ENCODE peak calls at places on chromosomes 11 and 22, in nine cellular contexts. N is neural crest cell, G is cardiac muscle cell, B is mammary epithelial cell, D is GM06990, F is fibroblast of lung, E is Calu3, Q is choroid plexus epithelial cell, C is astrocyte of the spinal cord. T is an unnamed sample.

GRCh38 chr22:36368359-36368983 is 19.3 kb downstream of the MYH9 start:
- DNase-seq in N (no peak), G (peak; percentile 91), B (peak; percentile 77), D (no peak), F (peak; percentile 92), E (peak; percentile 62), Q (peak; percentile 83), C (peak; percentile 79), T (peak; percentile 42)

GRCh38 chr22:50074056-50074455 is 11.2 kb downstream of the MLC1 start:
- DNase-seq in N (no peak), G (no peak), B (no peak), D (no peak), F (peak; percentile 32), E (no peak), Q (no peak), C (no peak), T (no peak)

GRCh38 chr11:74672956-74673895 is 58.0 kb downstream of the CHRDL2 start:
- DNase-seq in N (no peak), G (peak; percentile 98), B (peak; percentile 88), D (no peak), F (peak; percentile 97), E (peak; percentile 69), Q (peak; percentile 98), C (peak; percentile 98), T (no peak)

GRCh38 chr11:326842-327580 is 6.4 kb upstream of the IFITM3 start:
- DNase-seq in N (no peak), G (peak; percentile 91), B (no peak), D (peak; percentile 87), F (peak; percentile 38), E (no peak), Q (peak; percentile 94), C (peak; percentile 64), T (peak; percentile 56)

GRCh38 chr11:5291207-5291838 is 10.4 kb downstream of the OR51B4 start:
- DNase-seq in N (no peak), G (peak; percentile 55), B (peak; percentile 45), D (no peak), F (peak; percentile 32), E (peak; percentile 5), Q (peak; percentile 83), C (peak; percentile 52), T (no peak)

GRCh38 chr22:35732116-35732515 is 14.4 kb downstream of the APOL5 start:
- DNase-seq in N (no peak), G (no peak), B (no peak), D (no peak), F (no peak), E (no peak), Q (no peak), C (no peak), T (no peak)

GRCh38 chr11:15742626-15743243 is 613.6 kb downstream of the SOX6 start:
- DNase-seq in N (no peak), G (peak; percentile 35), B (peak; percentile 9), D (no peak), F (peak; percentile 52), E (no peak), Q (peak; percentile 20), C (peak; percentile 28), T (no peak)

GRCh38 chr11:2464451-2465165 is 19.8 kb downstream of the KCNQ1 start:
- DNase-seq in N (no peak), G (no peak), B (no peak), D (no peak), F (no peak), E (no peak), Q (no peak), C (no peak), T (no peak)

GRCh38 chr22:38850399-38850798 is 6.6 kb upstream of the NPTXR start:
- DNase-seq in N (no peak), G (no peak), B (no peak), D (no peak), F (no peak), E (no peak), Q (no peak), C (no peak), T (no peak)

GRCh38 chr22:38853149-38853548 is 9.3 kb upstream of the NPTXR start:
- DNase-seq in N (no peak), G (no peak), B (no peak), D (no peak), F (no peak), E (no peak), Q (no peak), C (no peak), T (no peak)

GRCh38 chr22:38852522-38852921 is 8.7 kb upstream of the NPTXR start:
- DNase-seq in N (no peak), G (no peak), B (no peak), D (no peak), F (no peak), E (no peak), Q (no peak), C (no peak), T (no peak)

GRCh38 chr22:38849816-38850215 is 6.0 kb upstream of the NPTXR start:
- DNase-seq in N (no peak), G (no peak), B (no peak), D (no peak), F (no peak), E (no peak), Q (no peak), C (no peak), T (no peak)

DNA sequence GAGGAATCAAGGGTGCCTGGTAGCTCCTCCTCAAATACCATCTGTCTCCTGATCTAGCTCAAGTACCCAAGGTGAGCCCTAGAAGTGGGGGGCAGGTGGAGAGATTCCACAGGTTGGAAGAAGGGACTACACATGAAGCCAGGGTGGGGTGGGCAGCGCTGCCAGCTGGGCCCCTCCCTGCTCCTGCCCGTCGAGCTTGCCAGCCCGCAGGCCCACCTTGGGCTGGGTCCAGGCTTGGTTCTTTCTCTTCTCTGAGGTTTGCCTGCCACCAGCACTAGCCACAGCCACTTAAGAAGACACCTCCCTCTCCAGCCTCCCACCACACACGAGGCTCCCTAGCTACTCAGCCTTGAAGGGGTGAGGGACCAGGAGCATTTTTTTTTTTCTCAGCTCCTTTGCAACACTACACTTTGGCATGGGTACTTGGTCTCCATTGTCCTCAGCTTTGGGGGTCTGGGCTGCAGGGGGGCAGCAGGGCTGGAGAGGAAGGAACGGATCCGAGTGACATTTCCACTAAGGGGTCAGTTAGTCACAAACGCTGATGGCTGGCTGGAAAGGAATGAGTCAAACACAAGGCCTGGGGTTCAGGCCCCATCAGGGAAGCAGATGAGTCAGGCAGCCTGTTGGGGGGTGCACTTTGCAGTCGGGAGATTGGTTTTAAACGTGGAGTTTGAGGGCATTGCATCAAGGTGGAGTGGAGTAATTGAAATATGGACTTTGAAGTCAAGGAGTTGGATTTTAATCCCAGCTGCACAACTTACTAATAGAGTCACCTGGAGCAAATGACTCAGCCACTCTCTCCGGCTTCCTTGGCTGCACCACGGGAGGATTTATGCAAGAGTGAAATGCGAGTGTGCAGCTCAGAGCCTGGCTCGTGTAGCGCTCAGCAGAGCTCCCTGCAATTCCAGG is 7.4 kb upstream of the NPTXR start:
- DNase-seq in N (no peak), G (peak; percentile 56), B (peak; percentile 60), D (no peak), F (peak; percentile 82), E (no peak), Q (peak; percentile 67), C (peak; percentile 60), T (no peak)
- TF ChIP-seq CTCF in N (no peak), G (no peak), B (no peak), D (no peak), F (no peak), E (no peak), Q (no peak), C (no peak), T (no peak)

GRCh38 chr22:28977481-28977971 is 84.1 kb downstream of the C22orf31 start:
- DNase-seq in N (no peak), G (peak; percentile 26), B (peak; percentile 27), D (no peak), F (peak; percentile 55), E (peak; percentile 43), Q (peak; percentile 57), C (peak; percentile 72), T (no peak)
- TF ChIP-seq CTCF in N (no peak), G (no peak), B (no peak), D (no peak), F (no peak), E (no peak), Q (peak; percentile 19), C (no peak), T (no peak)

GRCh38 chr11:121326230-121326629 is 33.7 kb downstream of the SC5D start:
- DNase-seq in N (no peak), G (no peak), B (no peak), D (no peak), F (no peak), E (no peak), Q (no peak), C (no peak), T (no peak)

GRCh38 chr11:121323208-121323607 is 30.6 kb downstream of the SC5D start:
- DNase-seq in N (no peak), G (no peak), B (no peak), D (no peak), F (no peak), E (no peak), Q (no peak), C (no peak), T (no peak)

GRCh38 chr11:121318848-121319834 is 26.6 kb downstream of the SC5D start:
- DNase-seq in N (peak; percentile 31), G (peak; percentile 68), B (peak; percentile 49), D (peak; percentile 24), F (peak; percentile 54), E (peak; percentile 5), Q (peak; percentile 77), C (peak; percentile 41), T (peak; percentile 46)

DNA sequence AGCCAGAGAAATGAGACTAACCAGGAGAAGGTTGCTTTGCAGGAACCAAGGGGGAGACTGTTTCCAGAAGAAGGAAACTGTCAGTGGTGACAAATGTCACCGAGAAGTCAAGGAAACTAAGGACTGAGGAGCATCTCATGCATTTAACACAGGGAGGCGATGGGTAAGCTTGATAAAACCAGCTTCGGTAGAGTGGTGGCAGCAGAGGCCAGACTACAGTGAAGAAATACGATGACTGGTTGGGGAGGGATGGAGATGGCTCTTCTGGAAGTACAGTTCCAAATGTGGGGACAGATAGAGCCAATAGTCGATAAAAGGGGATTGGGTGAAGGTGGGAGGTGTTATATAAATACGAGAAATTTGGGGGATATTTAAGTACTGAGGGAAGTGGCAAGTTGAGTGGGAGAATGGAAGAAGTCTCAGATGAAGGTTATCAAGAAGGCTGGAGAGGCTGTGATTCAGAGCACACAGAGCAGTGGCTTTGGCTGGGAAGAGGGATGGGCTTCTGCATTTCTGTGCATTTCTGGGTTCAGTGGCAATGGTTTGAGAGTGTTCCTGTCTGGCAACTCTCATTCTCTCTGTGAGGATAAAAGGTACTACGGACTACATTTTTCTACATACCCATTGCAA is 29.2 kb downstream of the SC5D start:
- DNase-seq in N (no peak), G (peak; percentile 20), B (peak; percentile 16), D (peak; percentile 9), F (peak; percentile 10), E (peak; percentile 13), Q (peak; percentile 31), C (peak; percentile 17), T (no peak)
- TF ChIP-seq CTCF in N (no peak), G (peak; percentile 18), B (peak; percentile 61), D (peak; percentile 63), F (peak; percentile 35), E (no peak), Q (peak; percentile 39), C (peak; percentile 13), T (no peak)

GRCh38 chr22:45210174-45210573 is 30.5 kb downstream of the KIAA0930 start:
- DNase-seq in N (no peak), G (no peak), B (no peak), D (no peak), F (no peak), E (no peak), Q (no peak), C (no peak), T (no peak)

GRCh38 chr22:45208696-45208992 is 32.0 kb downstream of the KIAA0930 start:
- DNase-seq in N (no peak), G (no peak), B (no peak), D (no peak), F (no peak), E (no peak), Q (no peak), C (no peak), T (no peak)

GRCh38 chr22:45207981-45208664 is 32.6 kb downstream of the KIAA0930 start:
- DNase-seq in N (no peak), G (no peak), B (peak; percentile 19), D (no peak), F (peak; percentile 79), E (no peak), Q (peak; percentile 73), C (peak; percentile 80), T (no peak)

GRCh38 chr22:45210577-45211431 is 29.9 kb downstream of the KIAA0930 start:
- DNase-seq in N (no peak), G (no peak), B (no peak), D (no peak), F (no peak), E (no peak), Q (no peak), C (no peak), T (no peak)

DNA sequence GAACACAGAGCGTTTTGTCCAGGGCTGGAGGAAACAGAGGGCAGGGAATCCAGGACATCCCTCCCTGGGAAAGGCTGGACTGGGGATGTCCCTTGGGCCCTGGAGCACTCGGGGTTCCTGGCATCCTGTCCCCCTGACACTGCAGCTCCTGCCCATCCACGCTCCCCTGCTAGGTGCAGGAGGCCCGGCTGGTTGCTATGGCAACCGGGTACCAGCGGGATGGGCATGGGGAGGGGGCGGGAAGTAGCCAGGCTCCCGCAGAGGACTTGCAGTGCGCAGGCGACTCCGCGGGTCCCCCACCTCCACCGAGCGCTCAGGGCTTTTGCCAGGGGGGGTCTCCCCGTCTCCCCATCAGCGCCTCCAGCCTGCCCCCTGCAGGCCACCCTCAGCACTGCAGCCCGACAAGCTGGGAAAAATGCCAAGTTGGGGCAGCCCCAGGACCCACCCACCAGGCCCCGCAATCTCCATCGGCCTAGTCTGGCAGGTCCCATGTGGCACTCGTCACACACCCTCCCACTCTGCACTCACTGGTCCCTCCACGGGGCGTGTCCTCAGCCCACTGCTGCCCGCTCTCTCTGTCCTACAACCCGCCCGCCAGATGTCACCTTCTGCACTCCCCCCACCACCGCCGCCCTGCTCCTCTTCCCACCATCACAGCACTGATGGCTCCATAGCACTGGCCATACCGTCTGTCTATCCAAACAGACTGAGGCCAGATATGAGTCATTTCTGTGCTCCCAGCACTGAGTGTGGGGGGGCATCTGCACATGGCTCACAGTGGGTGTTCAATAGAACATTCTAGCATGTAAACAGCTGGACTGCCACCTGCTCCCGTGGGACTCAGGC is 31.5 kb downstream of the KIAA0930 start:
- DNase-seq in N (peak; percentile 55), G (peak; percentile 59), B (peak; percentile 46), D (no peak), F (peak; percentile 86), E (peak; percentile 29), Q (peak; percentile 89), C (peak; percentile 84), T (peak; percentile 57)
- TF ChIP-seq CTCF in N (peak; percentile 75), G (peak; percentile 74), B (peak; percentile 83), D (peak; percentile 74), F (peak; percentile 70), E (peak; percentile 91), Q (peak; percentile 84), C (peak; percentile 80), T (peak; percentile 96)

T was measured in endothelial cell.